ENCODE peak calls at places on chromosomes 3 and 15, in eight cellular contexts. L is psoas muscle, Y is esophagus squamous epithelium, U is brain microvascular endothelial cell, D is lower lobe of right lung, K is endothelial cell, W is IMR-90, P is cardiac muscle cell. Z is an unnamed sample.

GRCh38 chr3:125055913-125056705 is at the start of gene HEG1:
- DNase-seq in D (peak), K (peak), W (peak), Y (peak), P (peak), U (peak), L (peak), Z (peak)

GRCh38 chr3:182814419-182815160 is 21.3 kb downstream of the ATP11B start:
- DNase-seq in D (no peak), U (no peak), L (no peak), W (no peak), K (no peak), P (no peak), Y (no peak), Z (no peak)

GRCh38 chr15:29134239-29134638 is 135.4 kb downstream of the NSMCE3 start:
- DNase-seq in D (no peak), K (no peak), P (no peak), W (no peak), Y (no peak), L (no peak), U (no peak), Z (no peak)

GRCh38 chr3:188627652-188628051 is 473.7 kb downstream of the LPP start:
- DNase-seq in D (no peak), K (no peak), W (peak), U (peak), P (no peak), Y (no peak), L (no peak), Z (no peak)

GRCh38 chr3:125075738-125076137 is 19.9 kb upstream of the HEG1 start:
- DNase-seq in U (no peak), L (no peak), Y (no peak), P (peak), K (peak), D (no peak), W (no peak), Z (no peak)

GRCh38 chr3:152719264-152719663 is 115.7 kb upstream of the P2RY1 start:
- DNase-seq in U (no peak), P (no peak), Y (no peak), L (no peak), W (peak), K (no peak), D (no peak), Z (no peak)

GRCh38 chr15:63212050-63212973 is 22.9 kb downstream of the RAB8B start:
- DNase-seq in Y (no peak), D (no peak), P (no peak), K (no peak), L (no peak), U (peak), W (peak), Z (no peak)

GRCh38 chr15:75065851-75066509 is 42.6 kb downstream of the PPCDC start:
- DNase-seq in L (no peak), P (no peak), U (peak), W (no peak), K (no peak), D (no peak), Y (no peak), Z (no peak)

GRCh38 chr15:59174846-59175831 is 31.5 kb upstream of the LDHAL6B start:
- DNase-seq in D (peak), W (peak), K (peak), Y (no peak), U (peak), P (peak), L (peak), Z (peak)

GRCh38 chr3:114299421-114299820 is 5.6 kb downstream of the TIGIT start:
- DNase-seq in K (peak), D (no peak), U (peak), Y (no peak), W (no peak), P (peak), L (no peak), Z (no peak)

DNA sequence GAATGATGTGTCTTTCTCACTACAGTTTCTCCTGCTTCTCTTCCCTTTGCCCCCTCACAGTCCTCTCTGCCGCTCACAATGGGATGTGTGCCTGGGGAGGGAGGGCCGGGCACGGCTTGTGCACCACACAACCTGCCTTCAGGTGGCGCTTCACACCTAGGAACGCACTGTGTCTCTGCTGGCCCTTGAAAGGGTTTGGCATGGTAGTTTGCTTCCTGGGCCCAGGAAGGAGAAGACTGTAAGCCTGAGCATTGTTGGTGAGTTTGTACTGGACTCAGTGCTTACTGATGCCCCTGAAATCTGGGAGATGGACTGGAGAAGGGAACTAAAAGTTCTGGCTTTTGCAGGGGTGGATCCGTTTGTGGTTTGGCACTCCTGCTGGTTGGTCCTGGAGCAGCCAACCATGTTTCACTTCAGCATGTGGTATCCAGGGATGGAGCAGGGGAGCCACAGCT is 9.2 kb downstream of the ALPK3 start:
- DNase-seq in P (peak), U (no peak), Y (no peak), K (peak), W (no peak), L (peak), D (no peak), Z (no peak)
- TF ChIP-seq CTCF in P (peak), U (peak), Y (no peak), K (peak), W (no peak), L (peak), D (peak), Z (peak)

GRCh38 chr3:47380026-47380600 is 708 bp upstream of the PTPN23 start:
- DNase-seq in U (no peak), Y (no peak), L (no peak), P (no peak), W (no peak), D (no peak), K (no peak), Z (no peak)
- TF ChIP-seq CTCF in U (peak), Y (no peak), L (no peak), P (no peak), W (no peak), D (no peak), K (no peak), Z (no peak)

GRCh38 chr3:177813322-177813721 is 616.0 kb upstream of the TBL1XR1 start:
- DNase-seq in D (no peak), Y (no peak), L (peak), U (no peak), P (no peak), W (peak), K (no peak), Z (no peak)

GRCh38 chr3:177818712-177819111 is 621.4 kb upstream of the TBL1XR1 start:
- DNase-seq in Y (no peak), U (no peak), L (no peak), K (no peak), D (no peak), P (no peak), W (no peak), Z (no peak)

GRCh38 chr3:177820683-177821316 is 623.5 kb upstream of the TBL1XR1 start:
- DNase-seq in W (peak), Y (no peak), P (no peak), D (no peak), U (no peak), L (no peak), K (no peak), Z (no peak)

GRCh38 chr3:177817746-177818145 is 620.5 kb upstream of the TBL1XR1 start:
- DNase-seq in P (no peak), U (no peak), K (no peak), D (no peak), W (no peak), L (no peak), Y (no peak), Z (no peak)

DNA sequence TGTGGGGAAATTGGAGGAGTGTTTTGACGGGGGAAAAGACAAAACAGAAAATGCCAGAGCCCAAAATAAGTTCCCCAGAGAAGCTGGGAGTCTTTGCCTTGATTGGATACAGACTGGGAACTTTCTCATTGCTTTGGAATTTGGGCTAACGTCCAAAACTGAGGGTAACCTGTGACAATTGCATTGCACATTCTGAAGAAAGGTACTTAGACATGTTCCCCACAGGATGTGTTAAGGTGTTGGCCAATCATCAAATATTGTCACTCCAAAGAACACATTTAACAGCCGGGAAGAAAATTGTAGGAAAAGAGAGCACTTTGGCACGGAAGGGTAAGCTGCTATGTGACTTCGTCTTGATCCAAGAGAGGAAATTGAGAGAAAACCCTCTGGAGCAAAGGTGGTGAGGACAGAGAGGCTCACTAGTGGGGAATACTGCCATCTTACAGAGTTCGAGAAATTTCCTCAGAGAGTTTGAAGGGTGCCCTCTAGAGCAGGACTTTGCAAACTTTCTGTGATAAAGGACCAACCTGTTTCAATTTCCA is 619.5 kb upstream of the TBL1XR1 start:
- DNase-seq in W (peak), U (peak), Y (no peak), P (no peak), K (no peak), L (no peak), D (no peak), Z (no peak)
- TF ChIP-seq CTCF in W (no peak), U (no peak), Y (no peak), P (peak), K (no peak), L (peak), D (no peak), Z (no peak)

GRCh38 chr3:5796541-5796940 is 609.0 kb downstream of the EDEM1 start:
- DNase-seq in D (no peak), P (no peak), U (no peak), W (no peak), L (no peak), Y (no peak), K (no peak), Z (no peak)

GRCh38 chr3:5798809-5799208 is 611.3 kb downstream of the EDEM1 start:
- DNase-seq in W (no peak), D (no peak), Y (no peak), P (no peak), L (no peak), K (no peak), U (no peak), Z (no peak)

GRCh38 chr3:5800965-5801364 is 613.5 kb downstream of the EDEM1 start:
- DNase-seq in P (no peak), U (no peak), L (no peak), D (no peak), W (no peak), Y (no peak), K (no peak), Z (no peak)

GRCh38 chr3:5799421-5799820 is 611.9 kb downstream of the EDEM1 start:
- DNase-seq in W (no peak), D (no peak), U (no peak), K (no peak), Y (no peak), L (no peak), P (no peak), Z (no peak)
- TF ChIP-seq CTCF in W (no peak), D (no peak), U (no peak), K (no peak), Y (no peak), L (no peak), P (no peak), Z (no peak)

GRCh38 chr3:172539273-172539672 is 16.0 kb upstream of the TNFSF10 start:
- DNase-seq in L (no peak), Y (no peak), D (no peak), U (no peak), K (no peak), W (no peak), P (no peak), Z (no peak)

GRCh38 chr3:172536505-172536904 is 13.3 kb upstream of the TNFSF10 start:
- DNase-seq in D (no peak), P (no peak), W (no peak), Y (no peak), L (no peak), U (no peak), K (no peak), Z (no peak)

GRCh38 chr3:172537521-172538158 is 14.4 kb upstream of the TNFSF10 start:
- DNase-seq in Y (no peak), U (no peak), W (no peak), D (no peak), K (no peak), L (no peak), P (no peak), Z (no peak)

GRCh38 chr3:172538368-172539264 is 15.4 kb upstream of the TNFSF10 start:
- DNase-seq in K (no peak), Y (no peak), L (no peak), P (no peak), D (no peak), W (no peak), U (no peak), Z (no peak)

GRCh38 chr3:172536993-172537419 is 13.8 kb upstream of the TNFSF10 start:
- DNase-seq in Y (no peak), K (no peak), P (no peak), D (no peak), W (no peak), L (no peak), U (no peak), Z (no peak)
- TF ChIP-seq CTCF in Y (no peak), K (no peak), P (no peak), D (no peak), W (no peak), L (no peak), U (no peak), Z (no peak)

GRCh38 chr3:38131621-38132369 is 5.1 kb downstream of the ACAA1 start:
- DNase-seq in W (peak), P (peak), Y (no peak), D (peak), U (peak), L (no peak), K (peak), Z (no peak)
- TF ChIP-seq CTCF in W (peak), P (peak), Y (peak), D (peak), U (peak), L (peak), K (no peak), Z (peak)

GRCh38 chr3:191136347-191136746 is 62.7 kb upstream of the OSTN start:
- DNase-seq in K (peak), P (peak), W (peak), D (no peak), Y (no peak), U (peak), L (no peak), Z (no peak)
- TF ChIP-seq CTCF in K (peak), P (peak), W (peak), D (peak), Y (no peak), U (peak), L (no peak), Z (peak)

DNA sequence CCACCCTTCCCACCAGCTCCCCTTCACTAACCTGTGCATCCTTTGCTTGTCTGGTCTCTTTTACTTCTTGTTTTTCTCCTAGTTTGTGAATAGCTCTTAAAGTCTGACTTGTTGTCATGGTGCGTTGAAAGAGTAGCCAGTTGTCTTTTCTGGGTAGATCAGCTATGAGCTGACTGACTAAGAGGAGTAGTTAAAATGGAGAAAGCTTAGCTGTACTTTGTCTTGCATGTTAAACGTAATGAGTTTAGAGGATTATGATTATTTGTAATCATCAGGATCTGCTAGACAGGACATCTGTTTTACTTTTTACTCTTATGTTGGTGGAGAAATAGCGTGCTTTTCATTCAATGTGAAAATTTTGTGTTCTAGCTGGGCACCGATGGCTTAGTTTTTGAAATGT is 35.9 kb downstream of the ATP2C1 start:
- DNase-seq in P (no peak), K (no peak), D (no peak), L (no peak), U (no peak), Y (no peak), W (no peak), Z (no peak)
- TF ChIP-seq CTCF in P (no peak), K (no peak), D (no peak), L (no peak), U (no peak), Y (no peak), W (no peak), Z (no peak)